ENCODE peak calls at places on chromosomes 7 and 10, in five cellular contexts. V, M, E, J and H are unnamed samples. For H3K4me1, the result is how much of the 10 kb centered on the place peaks cover.

GRCh38 chr10:133012573-133013359 is 70.4 kb upstream of the CFAP46 start:
- DNase-seq in V (no peak), M (no peak), E (no peak), J (peak), H (no peak)

GRCh38 chr10:78516741-78517140 is 483.1 kb downstream of the RPS24 start:
- DNase-seq in V (no peak), M (no peak), E (no peak), J (no peak), H (no peak)

GRCh38 chr10:43177588-43177987 is 39.3 kb downstream of the CSGALNACT2 start:
- DNase-seq in V (no peak), M (no peak), E (no peak), J (no peak), H (no peak)

GRCh38 chr7:121107923-121108498 is 119.5 kb downstream of the CPED1 start:
- DNase-seq in V (peak), M (peak), E (peak), J (no peak), H (no peak)

GRCh38 chr7:12674861-12675260 is 12.6 kb upstream of the ARL4A start:
- DNase-seq in V (peak), M (peak), E (peak), J (no peak), H (peak)

GRCh38 chr7:80634505-80634904 is 3.9 kb upstream of the CD36 start:
- DNase-seq in V (peak), M (no peak), E (no peak), J (peak), H (peak)

GRCh38 chr7:128121731-128122576 is 90.7 kb upstream of the LRRC4 start:
- DNase-seq in V (no peak), M (no peak), E (no peak), J (no peak), H (no peak)

GRCh38 chr7:33774762-33775523 is 130.4 kb upstream of the BMPER start:
- DNase-seq in V (peak), M (no peak), E (no peak), J (peak), H (peak)

GRCh38 chr10:62885656-62886461 is 69.7 kb upstream of the EGR2 start:
- DNase-seq in V (peak), M (no peak), E (no peak), J (no peak), H (no peak)

GRCh38 chr10:14039968-14040668 is 290.6 kb downstream of the FRMD4A start:
- DNase-seq in V (peak), M (no peak), E (no peak), J (no peak), H (no peak)

GRCh38 chr7:85750454-85750949 is 563.6 kb upstream of the SEMA3D start:
- DNase-seq in V (peak), M (no peak), E (peak), J (peak), H (no peak)

GRCh38 chr7:120841608-120842007 is 16.3 kb downstream of the TSPAN12 start:
- DNase-seq in V (no peak), M (no peak), E (no peak), J (no peak), H (no peak)

GRCh38 chr10:115931301-115931700 is 341.7 kb downstream of the GFRA1 start:
- DNase-seq in V (no peak), M (no peak), E (no peak), J (no peak), H (no peak)

DNA sequence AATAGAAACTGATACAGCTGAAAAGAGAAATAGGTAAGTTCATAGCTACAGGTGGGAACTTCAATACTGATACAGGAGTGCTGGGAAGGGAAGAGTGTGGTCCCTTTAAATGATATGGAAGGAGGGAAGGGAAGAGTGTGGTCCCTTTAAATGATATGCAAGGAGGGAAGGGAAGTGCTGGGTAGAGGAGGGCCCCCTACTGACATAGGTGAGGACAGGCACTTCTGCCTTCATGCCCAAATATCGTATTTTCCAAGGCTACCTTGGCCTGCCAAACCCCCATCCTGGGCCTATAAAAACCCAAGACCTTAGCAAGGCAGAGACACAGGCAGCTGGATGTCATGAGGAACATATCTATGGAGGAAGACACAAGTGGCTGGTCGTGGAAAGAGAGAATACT is 92.3 kb downstream of the MAGI2 start:
- DNase-seq in V (no peak), M (no peak), E (no peak), J (no peak), H (no peak)
- H3K4me1 ChIP-seq in V (under half), M (under half), E (under half), J (under half), H (under half)

GRCh38 chr10:77506517-77506916 is 131.1 kb downstream of the KCNMA1 start:
- DNase-seq in V (peak), M (no peak), E (no peak), J (no peak), H (no peak)

GRCh38 chr10:77505431-77506334 is 131.9 kb downstream of the KCNMA1 start:
- DNase-seq in V (peak), M (no peak), E (no peak), J (no peak), H (peak)

GRCh38 chr10:77504870-77505257 is 132.7 kb downstream of the KCNMA1 start:
- DNase-seq in V (peak), M (no peak), E (no peak), J (no peak), H (peak)

GRCh38 chr10:77508076-77508475 is 129.5 kb downstream of the KCNMA1 start:
- DNase-seq in V (no peak), M (no peak), E (no peak), J (no peak), H (no peak)

GRCh38 chr10:77507313-77507712 is 130.3 kb downstream of the KCNMA1 start:
- DNase-seq in V (no peak), M (no peak), E (no peak), J (no peak), H (no peak)
- H3K4me1 ChIP-seq in V (under half), M (under half), E (under half), J (under half), H (under half)

DNA sequence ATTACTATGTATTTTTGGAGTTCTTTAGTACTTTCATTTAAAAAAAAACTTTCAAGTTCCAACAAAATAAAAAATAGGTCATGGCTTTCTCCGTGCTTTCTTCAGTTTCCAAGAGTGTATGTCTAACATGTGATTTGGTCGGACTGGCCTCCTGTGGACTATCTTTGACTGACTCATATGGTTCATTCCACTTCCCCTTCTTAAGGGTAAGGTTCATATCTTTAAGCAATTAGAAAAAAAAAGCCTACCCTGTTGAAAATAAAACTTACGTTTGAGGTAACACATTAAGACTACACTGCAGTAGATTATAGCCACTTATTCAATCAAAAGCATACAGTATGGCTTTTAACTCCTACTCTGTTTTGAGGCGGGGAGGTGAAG is 112.8 kb upstream of the AHR start:
- DNase-seq in V (peak), M (no peak), E (no peak), J (no peak), H (peak)
- H3K4me1 ChIP-seq in V (under half), M (under half), E (under half), J (under half), H (under half)

GRCh38 chr10:101062231-101063161 is 707 bp downstream of the KAZALD1 start:
- DNase-seq in V (peak), M (peak), E (peak), J (peak), H (no peak)

GRCh38 chr10:101063162-101063525 is 1.4 kb downstream of the KAZALD1 start:
- DNase-seq in V (no peak), M (no peak), E (peak), J (no peak), H (no peak)

GRCh38 chr10:101060036-101060950 is 1.5 kb upstream of the KAZALD1 start:
- DNase-seq in V (peak), M (peak), E (peak), J (peak), H (peak)

GRCh38 chr10:101060951-101061813 is 607 bp upstream of the KAZALD1 start:
- DNase-seq in V (peak), M (no peak), E (peak), J (peak), H (no peak)

DNA sequence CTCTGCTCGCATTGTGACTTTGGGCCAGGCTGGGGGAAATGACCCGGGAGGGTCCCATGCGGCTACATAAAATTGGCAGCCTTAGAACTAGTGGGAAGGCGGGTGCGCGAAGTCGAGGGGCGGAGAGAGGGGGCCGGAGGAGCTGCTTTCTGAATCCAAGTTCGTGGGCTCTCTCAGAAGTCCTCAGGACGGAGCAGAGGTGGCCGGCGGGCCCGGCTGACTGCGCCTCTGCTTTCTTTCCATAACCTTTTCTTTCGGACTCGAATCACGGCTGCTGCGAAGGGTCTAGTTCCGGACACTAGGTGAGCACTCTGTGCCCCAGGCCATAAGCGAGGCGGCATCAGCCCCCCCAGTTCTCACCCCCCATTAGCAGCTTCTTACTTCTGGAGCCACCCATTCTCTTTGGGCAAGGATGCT is at the start of gene KAZALD1:
- DNase-seq in V (no peak), M (no peak), E (peak), J (no peak), H (no peak)
- H3K4me1 ChIP-seq in V (under half), M (under half), E (half or more), J (under half), H (under half)

DNA sequence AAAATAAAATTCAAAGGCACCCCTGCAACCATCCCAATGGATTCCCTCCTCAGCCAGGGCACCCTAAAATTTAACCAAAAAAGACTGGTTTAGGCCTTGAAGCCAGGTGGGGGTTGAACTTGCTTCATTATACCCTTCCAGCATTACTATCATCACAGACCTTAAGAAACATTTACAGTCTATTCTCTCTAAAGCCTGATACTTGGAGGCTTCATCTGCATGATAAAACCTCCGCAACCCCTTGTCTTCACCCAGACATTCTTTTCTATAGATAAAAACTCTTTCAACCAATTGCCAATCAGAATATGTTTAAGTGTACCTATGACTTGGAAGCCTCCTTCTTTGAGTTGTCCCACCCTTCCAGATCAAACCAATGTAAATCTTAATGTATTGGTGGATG is 17.9 kb downstream of the AVL9 start:
- DNase-seq in V (no peak), M (no peak), E (no peak), J (no peak), H (no peak)
- H3K4me1 ChIP-seq in V (under half), M (under half), E (under half), J (under half), H (under half)

DNA sequence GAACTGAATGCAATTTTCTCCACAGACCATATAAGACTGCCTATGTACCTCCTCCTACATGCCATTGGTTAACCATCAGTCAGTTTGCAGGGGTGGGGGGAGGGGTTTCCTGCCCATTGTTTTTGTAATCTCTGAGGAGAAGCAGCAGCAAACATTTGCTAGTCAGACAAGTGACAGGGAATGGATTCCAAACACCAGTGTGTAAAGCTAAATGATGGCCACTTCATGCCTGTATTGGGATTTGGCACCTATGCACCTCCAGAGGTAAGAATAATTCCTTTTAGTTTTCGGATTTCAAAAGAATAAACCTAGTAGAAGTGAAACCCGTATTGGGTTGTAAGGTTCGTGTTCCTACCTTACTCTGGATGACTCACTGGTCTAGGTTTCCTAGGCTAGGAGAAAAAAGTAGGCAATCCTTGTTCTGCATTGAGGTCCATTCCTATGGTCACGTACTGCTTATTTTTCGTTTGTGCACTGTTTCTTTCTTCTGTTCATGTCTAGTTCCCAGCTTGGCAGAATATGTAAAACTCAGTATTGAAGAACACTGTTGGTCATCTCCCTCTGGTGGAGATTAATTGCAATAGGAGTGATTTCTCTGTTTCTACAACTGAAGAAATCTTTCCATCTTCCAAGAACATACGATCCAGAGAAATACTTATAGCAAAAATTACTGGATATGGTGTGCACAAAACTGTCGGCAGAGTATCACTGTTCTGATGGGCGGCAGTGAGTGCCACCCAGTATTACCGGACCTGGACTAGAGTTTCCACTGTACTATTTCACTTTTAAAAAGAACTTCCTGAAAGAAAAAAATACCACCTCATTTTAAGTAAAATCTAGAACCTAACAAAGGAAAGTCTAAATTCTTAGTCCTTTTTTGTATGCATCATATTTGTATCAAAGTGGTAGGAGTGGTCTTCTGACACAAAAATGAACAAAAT is at the start of gene AKR1C3:
- DNase-seq in V (peak), M (peak), E (peak), J (no peak), H (peak)
- H3K4me1 ChIP-seq in V (under half), M (under half), E (under half), J (under half), H (under half)

GRCh38 chr7:14760730-14761129 is 141.8 kb downstream of the DGKB start:
- DNase-seq in V (no peak), M (no peak), E (no peak), J (no peak), H (no peak)
- H3K4me1 ChIP-seq in V (under half), M (under half), E (under half), J (under half), H (under half)